ENCODE peak calls at places on chromosomes 1 and 21, in five cellular contexts. W, X, L, O and S are unnamed samples. For H3K4me1, the result is how much of the 10 kb centered on the place peaks cover.

GRCh38 chr1:212432706-212433576 is at the start of gene NENF:
- DNase-seq in L (peak), W (peak), X (peak), O (peak), S (peak)

GRCh38 chr21:31908106-31909031 is 35.5 kb downstream of the HUNK start:
- DNase-seq in O (no peak), W (no peak), X (no peak), L (peak), S (no peak)

GRCh38 chr1:226634611-226635246 is 86.2 kb downstream of the STUM start:
- DNase-seq in X (no peak), O (no peak), W (no peak), L (peak), S (no peak)

GRCh38 chr1:221292652-221293051 is 413.4 kb downstream of the HLX start:
- DNase-seq in O (no peak), L (no peak), W (no peak), X (no peak), S (no peak)

GRCh38 chr21:38913120-38913975 is 107.6 kb downstream of the ETS2 start:
- DNase-seq in O (peak), L (peak), X (no peak), W (no peak), S (no peak)

GRCh38 chr1:6385673-6386191 is 7.8 kb downstream of the ACOT7 start:
- DNase-seq in W (no peak), L (no peak), X (no peak), O (peak), S (no peak)

GRCh38 chr21:42429856-42430255 is 26.2 kb downstream of the UBASH3A start:
- DNase-seq in W (no peak), L (no peak), X (no peak), O (no peak), S (no peak)

GRCh38 chr1:58823481-58824010 is 39.7 kb upstream of the JUN start:
- DNase-seq in W (no peak), O (no peak), X (no peak), L (no peak), S (no peak)

GRCh38 chr1:194333240-194333639 is 1146.8 kb upstream of the B3GALT2 start:
- DNase-seq in X (no peak), L (no peak), O (no peak), W (no peak), S (no peak)

GRCh38 chr21:41762236-41762635 is 4.6 kb downstream of the RIPK4 start:
- DNase-seq in O (no peak), X (no peak), L (no peak), W (no peak), S (no peak)

GRCh38 chr21:37863842-37864241 is 52.4 kb downstream of the KCNJ6 start:
- DNase-seq in W (no peak), X (no peak), O (no peak), L (no peak), S (no peak)

GRCh38 chr1:114820392-114820791 is 34.3 kb upstream of the SYCP1 start:
- DNase-seq in O (no peak), X (no peak), W (no peak), L (no peak), S (no peak)

GRCh38 chr1:236165238-236165981 is 23.1 kb downstream of the GPR137B start:
- DNase-seq in W (no peak), O (no peak), X (no peak), L (no peak), S (no peak)

GRCh38 chr21:37367758-37368535 is 1.4 kb downstream of the DYRK1A start:
- DNase-seq in W (peak), O (peak), X (no peak), L (peak), S (peak)

GRCh38 chr1:54816951-54817350 is 15.8 kb upstream of the TTC22 start:
- DNase-seq in W (no peak), O (no peak), L (no peak), X (no peak), S (no peak)

GRCh38 chr1:198254521-198254920 is 97.7 kb downstream of the NEK7 start:
- DNase-seq in X (no peak), L (no peak), O (no peak), W (no peak), S (no peak)

GRCh38 chr21:44285547-44285992 is at the start of gene AIRE:
- DNase-seq in L (no peak), W (no peak), X (no peak), O (peak), S (no peak)

GRCh38 chr1:208851376-208851775 is 607.2 kb upstream of the PLXNA2 start:
- DNase-seq in L (no peak), W (no peak), X (no peak), O (no peak), S (no peak)

DNA sequence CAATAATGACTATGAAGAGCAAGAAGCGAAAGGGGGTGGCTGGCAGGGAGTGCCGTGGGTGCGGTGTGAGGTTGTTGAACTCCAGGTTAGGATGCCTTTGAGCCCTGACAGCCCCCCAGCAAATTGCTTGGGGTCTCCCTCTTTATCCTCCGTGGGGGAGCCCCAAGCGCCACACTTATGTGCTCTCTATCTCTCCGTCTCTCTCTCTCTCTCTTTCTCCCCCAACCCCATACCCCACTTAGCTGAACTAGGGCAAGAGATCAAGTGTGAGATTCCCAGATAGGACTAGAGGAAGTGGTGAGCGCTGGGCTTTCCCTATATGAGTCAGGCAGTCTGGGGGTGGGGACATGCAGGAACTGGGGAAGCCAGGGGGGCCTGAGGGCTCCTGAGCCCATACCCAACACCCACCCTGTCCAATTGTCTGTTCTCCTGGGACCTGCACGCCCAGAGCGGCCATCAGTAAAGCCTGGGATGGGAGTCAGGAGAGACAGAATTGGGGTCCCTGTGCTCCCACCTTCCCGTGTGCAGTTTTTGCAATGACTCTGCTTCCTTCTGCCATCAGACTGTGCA is 7.8 kb downstream of the EFHD2 start:
- DNase-seq in X (peak), L (no peak), W (peak), O (peak), S (peak)
- H3K4me1 ChIP-seq in X (under half), L (under half), W (under half), O (under half), S (under half)

GRCh38 chr1:206655471-206655882 is 20.1 kb downstream of the DYRK3 start:
- DNase-seq in X (no peak), W (no peak), O (no peak), L (no peak), S (no peak)

GRCh38 chr1:206654826-206655225 is 19.5 kb downstream of the DYRK3 start:
- DNase-seq in W (no peak), O (no peak), L (no peak), X (no peak), S (no peak)

GRCh38 chr1:206658981-206659273 is 23.6 kb downstream of the DYRK3 start:
- DNase-seq in L (no peak), X (no peak), O (no peak), W (no peak), S (no peak)

GRCh38 chr1:206658264-206658980 is 23.1 kb downstream of the DYRK3 start:
- DNase-seq in W (peak), X (peak), L (no peak), O (no peak), S (peak)

GRCh38 chr1:206656936-206657335 is 21.6 kb downstream of the DYRK3 start:
- DNase-seq in X (no peak), L (no peak), O (no peak), W (no peak), S (no peak)
- H3K27ac ChIP-seq in X (no peak), L (no peak), O (no peak), W (no peak), S (no peak)

DNA sequence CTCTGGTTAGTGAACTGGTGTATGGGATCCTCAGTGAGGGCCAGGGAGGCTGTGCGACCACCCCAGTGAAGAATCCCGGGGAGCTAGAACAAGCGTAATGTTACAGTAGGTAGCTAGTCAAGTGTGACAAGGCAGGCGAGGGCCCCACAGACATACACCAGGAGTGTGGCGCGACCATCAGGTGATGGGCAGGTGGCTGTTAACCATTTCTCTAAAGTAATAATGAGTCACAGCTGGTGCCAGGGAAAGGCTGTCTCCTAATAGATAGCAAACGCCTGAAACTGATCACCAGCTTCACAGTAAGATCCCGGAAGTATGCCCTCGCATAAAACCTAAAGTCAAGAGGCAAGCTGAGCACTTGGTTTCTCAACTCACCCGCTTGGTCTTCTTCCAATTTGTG is 40.5 kb upstream of the TARBP1 start:
- DNase-seq in X (no peak), O (no peak), L (no peak), W (no peak), S (no peak)
- H3K4me3 ChIP-seq in X (no peak), O (no peak), L (no peak), W (no peak), S (no peak)

GRCh38 chr1:184574588-184574987 is 180.1 kb downstream of the EDEM3 start:
- DNase-seq in O (no peak), W (no peak), L (no peak), X (no peak), S (no peak)

DNA sequence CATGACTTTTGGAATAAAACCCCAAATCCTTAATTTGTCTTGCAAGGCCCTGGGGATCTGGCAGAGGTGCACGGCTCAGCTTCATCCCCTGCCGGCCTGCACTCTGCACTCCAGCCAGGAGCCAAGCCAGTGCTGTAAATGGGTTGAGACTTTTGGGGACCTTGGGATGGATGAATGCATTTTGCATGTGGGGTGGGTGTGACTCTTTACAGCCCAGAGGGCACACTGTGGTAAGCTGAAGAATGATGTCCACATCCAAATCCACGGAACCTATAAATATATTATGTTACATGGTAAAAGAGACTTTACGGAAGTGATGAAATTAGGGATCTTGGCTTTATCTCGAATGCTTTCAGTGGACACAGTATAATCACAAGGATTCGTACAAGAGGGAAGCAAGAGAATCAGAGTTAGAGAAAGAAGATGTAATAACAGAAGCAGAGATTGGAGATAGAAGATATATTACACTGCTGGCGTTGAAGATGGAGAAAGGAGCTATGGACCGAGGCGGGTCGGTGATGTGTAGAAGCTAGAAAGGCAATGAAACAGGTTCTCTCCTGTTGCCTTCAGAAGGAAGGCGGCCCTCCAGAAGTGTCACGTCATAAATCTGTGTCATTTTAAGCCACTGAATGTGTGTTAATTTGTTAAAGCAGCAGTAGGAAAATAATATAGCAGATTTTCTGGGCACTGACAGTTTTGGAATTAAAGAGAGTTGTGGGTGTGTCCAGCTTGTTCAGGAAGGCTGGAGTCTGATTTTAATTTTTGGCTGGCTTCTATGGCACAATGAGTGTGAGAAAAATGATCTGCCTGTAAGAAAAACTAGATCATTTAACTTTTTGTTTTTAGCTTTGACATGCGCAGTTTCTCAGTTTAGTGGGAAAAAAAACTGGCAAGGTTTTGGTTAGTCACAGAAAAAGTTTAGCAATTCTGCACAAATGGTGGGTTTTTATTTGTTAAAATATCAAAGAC is 177.6 kb downstream of the EDEM3 start:
- DNase-seq in W (no peak), L (peak), X (no peak), O (no peak), S (no peak)
- H3K4me1 ChIP-seq in W (under half), L (under half), X (under half), O (under half), S (under half)

GRCh38 chr1:44784094-44785026 is 3.6 kb downstream of the BEST4 start:
- DNase-seq in W (no peak), X (no peak), L (peak), O (no peak), S (no peak)
- H3K27ac ChIP-seq in W (no peak), X (peak), L (peak), O (no peak), S (peak)

DNA sequence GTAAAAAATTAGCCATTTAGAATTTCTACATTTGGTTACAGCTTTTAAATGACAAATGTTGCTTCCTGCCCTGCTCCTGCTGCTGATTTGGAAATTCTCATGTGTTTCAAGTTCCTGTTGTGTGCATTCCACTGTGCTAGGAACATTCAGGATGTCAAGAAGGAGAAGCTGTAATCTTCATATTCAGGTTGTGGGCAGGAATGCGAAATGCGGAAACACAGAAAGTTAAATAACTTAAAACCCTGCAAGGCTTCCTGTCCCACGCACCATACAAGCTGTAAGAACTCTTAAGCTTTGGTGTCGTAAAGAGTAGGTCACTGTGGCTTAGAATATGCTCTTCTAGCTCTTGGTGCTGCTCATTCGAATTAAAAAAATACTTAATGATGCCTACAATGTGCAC is 52.6 kb downstream of the S100B start:
- DNase-seq in O (no peak), L (no peak), X (no peak), W (no peak), S (no peak)
- H3K4me3 ChIP-seq in O (no peak), L (no peak), X (no peak), W (no peak), S (no peak)